ENCODE peak calls at places on chromosomes 1 and 21, in five cellular contexts. P is RPMI7951, T is NCI-H1417, I is ovary, A is nephron progenitor cell. D is an unnamed sample.

GRCh38 chr1:41480204-41481108 is 4.0 kb downstream of the EDN2 start:
- DNase-seq in I (no peak), A (no peak), T (no peak), P (no peak), D (no peak)

GRCh38 chr1:56448937-56449336 is 130.4 kb downstream of the PLPP3 start:
- DNase-seq in T (no peak), A (no peak), I (no peak), P (peak), D (peak)

GRCh38 chr1:33872275-33872674 is 8.4 kb downstream of the HMGB4 start:
- DNase-seq in P (no peak), A (no peak), T (no peak), I (no peak), D (no peak)

GRCh38 chr21:27536319-27536718 is 569.4 kb upstream of the ADAMTS5 start:
- DNase-seq in I (no peak), T (no peak), A (no peak), P (peak), D (no peak)

GRCh38 chr1:14955986-14956385 is 197.6 kb upstream of the TMEM51 start:
- DNase-seq in I (no peak), P (no peak), A (no peak), T (no peak), D (no peak)

GRCh38 chr1:176174108-176174507 is 33.0 kb downstream of the COP1 start:
- DNase-seq in I (no peak), A (no peak), P (peak), T (no peak), D (no peak)

GRCh38 chr1:235052067-235053008 is 76.3 kb downstream of the TOMM20 start:
- DNase-seq in P (no peak), T (no peak), I (no peak), A (no peak), D (no peak)

GRCh38 chr1:20719871-20720620 is 2.2 kb upstream of the KIF17 start:
- DNase-seq in I (no peak), A (no peak), T (no peak), P (no peak), D (no peak)

GRCh38 chr1:30411206-30411605 is 312.2 kb downstream of the MATN1 start:
- DNase-seq in T (no peak), P (no peak), I (no peak), A (no peak), D (no peak)

GRCh38 chr1:110579460-110579859 is 26.7 kb downstream of the KCNA2 start:
- DNase-seq in T (no peak), I (no peak), A (no peak), P (no peak), D (no peak)

GRCh38 chr1:159921700-159922498 is 3.4 kb downstream of the TAGLN2 start:
- DNase-seq in T (no peak), A (no peak), P (peak), I (peak), D (peak)

GRCh38 chr1:24775901-24776300 is 30.7 kb downstream of the CLIC4 start:
- DNase-seq in P (no peak), A (peak), I (no peak), T (no peak), D (no peak)

D was measured in RCC 7860.